ENCODE peak calls at places on chromosomes 7 and 10, in eight cellular contexts. B is astrocyte of the spinal cord, U is fibroblast of lung, Y is AG09309, C is fibroblast of the aortic adventitia, P is mucosa of descending colon, K is brain microvascular endothelial cell, Q is RWPE1. G is an unnamed sample.

GRCh38 chr7:115066050-115066449 is 144.2 kb downstream of the MDFIC start:
- DNase-seq in B (no peak), U (no peak), Y (no peak), C (no peak), P (peak; percentile 25), K (no peak), Q (no peak), G (no peak)

GRCh38 chr7:11332186-11332864 is 358.7 kb downstream of the PHF14 start:
- DNase-seq in B (no peak), U (no peak), Y (no peak), C (no peak), P (no peak), K (no peak), Q (no peak), G (no peak)

GRCh38 chr10:18312385-18313145 is 172.3 kb downstream of the CACNB2 start:
- DNase-seq in B (peak; percentile 16), U (peak; percentile 79), Y (peak; percentile 11), C (peak; percentile 71), P (no peak), K (peak; percentile 6), Q (peak; percentile 36), G (peak; percentile 17)

GRCh38 chr10:77949167-77949566 is 22.6 kb upstream of the DLG5 start:
- DNase-seq in B (peak; percentile 55), U (peak; percentile 21), Y (no peak), C (peak; percentile 47), P (no peak), K (peak; percentile 42), Q (peak; percentile 96), G (peak; percentile 83)

GRCh38 chr7:96327429-96327828 is 5.5 kb upstream of the SLC25A13 start:
- DNase-seq in B (no peak), U (no peak), Y (no peak), C (no peak), P (no peak), K (no peak), Q (no peak), G (no peak)

GRCh38 chr10:61020420-61021158 is 76.6 kb upstream of the RHOBTB1 start:
- DNase-seq in B (no peak), U (no peak), Y (no peak), C (no peak), P (no peak), K (no peak), Q (no peak), G (no peak)

GRCh38 chr10:83373659-83374058 is 765.6 kb upstream of the GHITM start:
- DNase-seq in B (no peak), U (no peak), Y (peak; percentile 23), C (no peak), P (no peak), K (peak; percentile 1), Q (no peak), G (no peak)

GRCh38 chr7:106848851-106849442 is 16.1 kb upstream of the PIK3CG start:
- DNase-seq in B (peak; percentile 72), U (peak; percentile 57), Y (peak; percentile 59), C (peak; percentile 71), P (no peak), K (peak; percentile 69), Q (no peak), G (no peak)

GRCh38 chr7:115707684-115708341 is 322.8 kb downstream of the TFEC start:
- DNase-seq in B (no peak), U (no peak), Y (no peak), C (no peak), P (no peak), K (no peak), Q (no peak), G (no peak)

GRCh38 chr10:111762114-111762513 is 421.5 kb downstream of the GPAM start:
- DNase-seq in B (no peak), U (no peak), Y (no peak), C (no peak), P (no peak), K (no peak), Q (no peak), G (no peak)

GRCh38 chr10:78963074-78964034 is 105.4 kb upstream of the ZMIZ1 start:
- DNase-seq in B (no peak), U (no peak), Y (no peak), C (no peak), P (no peak), K (no peak), Q (no peak), G (no peak)

GRCh38 chr10:78964952-78965633 is 103.7 kb upstream of the ZMIZ1 start:
- DNase-seq in B (peak; percentile 85), U (peak; percentile 57), Y (no peak), C (no peak), P (no peak), K (peak; percentile 17), Q (peak; percentile 49), G (peak; percentile 87)

GRCh38 chr10:78966844-78967488 is 101.8 kb upstream of the ZMIZ1 start:
- DNase-seq in B (no peak), U (no peak), Y (no peak), C (no peak), P (no peak), K (no peak), Q (no peak), G (no peak)

GRCh38 chr10:78966182-78966787 is 102.5 kb upstream of the ZMIZ1 start:
- DNase-seq in B (no peak), U (no peak), Y (no peak), C (no peak), P (no peak), K (no peak), Q (no peak), G (no peak)

GRCh38 chr10:78964274-78964951 is 104.4 kb upstream of the ZMIZ1 start:
- DNase-seq in B (no peak), U (no peak), Y (no peak), C (no peak), P (no peak), K (no peak), Q (no peak), G (no peak)
- TF ChIP-seq CTCF in B (no peak), U (no peak), Y (no peak), C (no peak), P (no peak), K (peak; percentile 26), Q (no peak), G (no peak)

DNA sequence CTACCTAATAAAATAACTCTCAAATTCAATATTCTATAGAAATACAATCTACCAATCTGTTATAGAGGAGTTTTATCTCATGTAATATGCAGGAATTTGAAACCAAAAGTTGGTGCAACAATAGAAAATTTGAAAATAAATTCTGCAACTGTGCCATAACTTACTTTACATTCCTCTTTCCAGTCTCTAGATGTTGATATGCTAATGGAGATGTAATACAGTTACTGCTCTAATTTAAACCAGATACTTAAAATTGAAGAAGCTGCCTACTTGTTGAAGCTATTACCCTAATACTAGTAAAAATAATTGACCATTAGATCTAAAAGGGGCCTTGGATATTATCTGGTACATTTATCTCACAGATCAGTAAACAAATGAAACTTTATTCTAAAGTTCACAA is 1.4 kb downstream of the ENKUR start:
- DNase-seq in B (no peak), U (no peak), Y (no peak), C (no peak), P (no peak), K (no peak), Q (no peak), G (no peak)
- TF ChIP-seq CTCF in B (no peak), U (no peak), Y (no peak), C (no peak), P (no peak), K (no peak), Q (no peak), G (no peak)

GRCh38 chr7:133552079-133552478 is 299.2 kb downstream of the EXOC4 start:
- DNase-seq in B (no peak), U (no peak), Y (no peak), C (no peak), P (no peak), K (no peak), Q (no peak), G (no peak)

GRCh38 chr7:133550811-133551210 is 297.9 kb downstream of the EXOC4 start:
- DNase-seq in B (no peak), U (no peak), Y (no peak), C (no peak), P (no peak), K (no peak), Q (no peak), G (no peak)

GRCh38 chr7:133547981-133548380 is 295.1 kb downstream of the EXOC4 start:
- DNase-seq in B (no peak), U (no peak), Y (no peak), C (no peak), P (no peak), K (no peak), Q (no peak), G (no peak)

GRCh38 chr7:133551471-133551870 is 298.6 kb downstream of the EXOC4 start:
- DNase-seq in B (no peak), U (no peak), Y (no peak), C (no peak), P (no peak), K (no peak), Q (no peak), G (no peak)

DNA sequence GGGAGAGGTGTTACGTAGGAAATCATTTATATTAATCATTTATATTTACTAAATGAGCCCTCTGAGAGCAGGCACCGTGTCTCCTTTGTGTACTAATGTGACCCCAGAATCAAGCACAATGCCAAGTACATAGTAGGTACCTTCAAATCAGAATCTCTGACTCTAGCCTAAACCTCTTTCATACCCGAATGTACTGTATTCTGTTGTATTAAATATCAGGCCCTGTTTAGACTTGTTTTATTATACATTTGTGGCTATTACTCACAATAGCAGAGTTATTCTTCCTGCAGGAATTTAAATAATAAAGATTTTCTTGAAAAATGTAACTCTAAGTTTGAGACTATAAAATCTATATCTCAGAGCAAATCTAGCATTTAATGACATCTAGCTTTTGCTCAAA is 297.3 kb downstream of the EXOC4 start:
- DNase-seq in B (no peak), U (no peak), Y (no peak), C (no peak), P (no peak), K (no peak), Q (peak; percentile 21), G (no peak)
- TF ChIP-seq CTCF in B (no peak), U (no peak), Y (no peak), C (no peak), P (no peak), K (no peak), Q (no peak), G (no peak)

DNA sequence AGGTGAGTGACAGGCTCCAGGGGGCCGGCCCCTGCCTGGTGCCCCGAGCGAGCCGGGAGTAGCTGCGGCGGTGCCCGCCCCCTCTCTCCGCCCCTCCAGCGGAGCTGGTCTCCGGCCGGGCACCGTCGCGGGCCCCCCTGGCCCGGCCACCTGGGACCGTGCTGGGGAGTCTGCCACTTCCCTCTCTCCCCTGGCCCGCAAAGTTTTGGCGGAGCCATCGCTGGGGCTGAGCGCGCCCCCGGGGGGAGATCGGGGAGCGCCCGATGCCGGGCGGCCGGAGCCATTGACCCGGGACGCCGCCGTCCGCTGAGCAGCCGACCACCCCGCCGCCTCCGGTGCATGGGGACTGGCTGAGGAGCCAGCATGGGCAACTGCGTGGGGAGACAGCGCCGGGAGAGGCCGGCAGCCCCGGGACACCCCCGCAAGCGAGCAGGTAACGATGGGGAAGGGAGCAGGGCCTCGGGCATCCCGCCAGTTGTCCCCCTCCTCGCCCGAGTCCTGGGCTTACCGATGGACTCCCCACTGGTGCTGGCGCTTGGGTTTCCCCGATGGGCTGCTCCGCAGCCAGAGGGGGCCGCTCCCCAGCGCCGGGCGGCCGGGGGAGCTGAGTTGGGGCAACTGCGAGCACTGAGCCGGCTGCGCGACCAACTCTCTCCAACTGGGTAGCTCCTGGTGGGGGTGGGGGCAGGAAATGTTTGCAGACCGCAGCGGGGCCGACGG is at the start of gene UBTD1:
- DNase-seq in B (peak; percentile 39), U (peak; percentile 41), Y (no peak), C (peak; percentile 37), P (peak; percentile 79), K (no peak), Q (peak; percentile 73), G (no peak)
- TF ChIP-seq CTCF in B (no peak), U (no peak), Y (no peak), C (peak; percentile 15), P (no peak), K (peak; percentile 20), Q (no peak), G (no peak)

GRCh38 chr10:81838950-81839349 is 36.0 kb upstream of the NRG3 start:
- DNase-seq in B (no peak), U (no peak), Y (no peak), C (no peak), P (no peak), K (peak; percentile 10), Q (no peak), G (no peak)
- TF ChIP-seq CTCF in B (peak; percentile 13), U (no peak), Y (no peak), C (no peak), P (no peak), K (peak; percentile 44), Q (no peak), G (peak; percentile 50)

G was measured in retinal pigment epithelial cell.